ENCODE peak calls at places on chromosomes 4 and X, in seven cellular contexts. W, L, D, X, S, O and V are unnamed samples.

GRCh38 chrX:19799319-19800182 is 87.8 kb downstream of the SH3KBP1 start:
- DNase-seq in D (no peak), W (no peak), L (no peak), O (no peak), X (peak; percentile 54), S (no peak), V (no peak)

GRCh38 chrX:145405012-145405411 is 157.7 kb downstream of the SPANXN1 start:
- DNase-seq in X (no peak), D (no peak), S (peak; percentile 43), O (no peak), L (no peak), W (no peak), V (no peak)

GRCh38 chr4:187128971-187129370 is 405.3 kb upstream of the FAT1 start:
- DNase-seq in W (peak; percentile 20), L (no peak), O (no peak), D (no peak), X (no peak), S (no peak), V (no peak)

GRCh38 chr4:144578681-144579080 is 67.3 kb upstream of the HHIP start:
- DNase-seq in O (no peak), S (no peak), L (no peak), D (no peak), W (no peak), X (no peak), V (no peak)

GRCh38 chr4:170109586-170110289 is 20.0 kb upstream of the AADAT start:
- DNase-seq in O (no peak), S (no peak), L (no peak), W (no peak), X (no peak), D (no peak), V (no peak)

GRCh38 chrX:9302400-9302799 is 162.5 kb upstream of the TBL1X start:
- DNase-seq in X (no peak), D (no peak), W (no peak), S (no peak), O (no peak), L (no peak), V (no peak)

GRCh38 chrX:24862343-24862742 is 153.4 kb downstream of the ARX start:
- DNase-seq in X (no peak), D (no peak), S (no peak), L (no peak), O (no peak), W (no peak), V (no peak)

GRCh38 chr4:76943129-76943620 is 6.4 kb upstream of the SEPTIN11 start:
- DNase-seq in L (no peak), O (no peak), X (no peak), S (no peak), W (no peak), D (no peak), V (no peak)

GRCh38 chrX:103343105-103343504 is 13.1 kb downstream of the TCEAL7 start:
- DNase-seq in S (peak; percentile 72), X (peak; percentile 68), D (no peak), L (no peak), O (no peak), W (peak; percentile 16), V (no peak)

GRCh38 chrX:12789976-12790375 is 1.2 kb upstream of the PRPS2 start:
- DNase-seq in D (no peak), X (no peak), S (no peak), O (no peak), L (no peak), W (no peak), V (no peak)

GRCh38 chrX:12792711-12793110 is 1.5 kb downstream of the PRPS2 start:
- DNase-seq in W (no peak), X (no peak), L (no peak), S (no peak), O (no peak), D (no peak), V (no peak)

GRCh38 chrX:12788645-12789044 is 2.6 kb upstream of the PRPS2 start:
- DNase-seq in S (no peak), D (no peak), L (no peak), X (no peak), W (no peak), O (no peak), V (no peak)

GRCh38 chrX:12790878-12791252 is 347 bp upstream of the PRPS2 start:
- DNase-seq in S (no peak), L (no peak), W (no peak), X (no peak), O (peak; percentile 13), D (no peak), V (no peak)

DNA sequence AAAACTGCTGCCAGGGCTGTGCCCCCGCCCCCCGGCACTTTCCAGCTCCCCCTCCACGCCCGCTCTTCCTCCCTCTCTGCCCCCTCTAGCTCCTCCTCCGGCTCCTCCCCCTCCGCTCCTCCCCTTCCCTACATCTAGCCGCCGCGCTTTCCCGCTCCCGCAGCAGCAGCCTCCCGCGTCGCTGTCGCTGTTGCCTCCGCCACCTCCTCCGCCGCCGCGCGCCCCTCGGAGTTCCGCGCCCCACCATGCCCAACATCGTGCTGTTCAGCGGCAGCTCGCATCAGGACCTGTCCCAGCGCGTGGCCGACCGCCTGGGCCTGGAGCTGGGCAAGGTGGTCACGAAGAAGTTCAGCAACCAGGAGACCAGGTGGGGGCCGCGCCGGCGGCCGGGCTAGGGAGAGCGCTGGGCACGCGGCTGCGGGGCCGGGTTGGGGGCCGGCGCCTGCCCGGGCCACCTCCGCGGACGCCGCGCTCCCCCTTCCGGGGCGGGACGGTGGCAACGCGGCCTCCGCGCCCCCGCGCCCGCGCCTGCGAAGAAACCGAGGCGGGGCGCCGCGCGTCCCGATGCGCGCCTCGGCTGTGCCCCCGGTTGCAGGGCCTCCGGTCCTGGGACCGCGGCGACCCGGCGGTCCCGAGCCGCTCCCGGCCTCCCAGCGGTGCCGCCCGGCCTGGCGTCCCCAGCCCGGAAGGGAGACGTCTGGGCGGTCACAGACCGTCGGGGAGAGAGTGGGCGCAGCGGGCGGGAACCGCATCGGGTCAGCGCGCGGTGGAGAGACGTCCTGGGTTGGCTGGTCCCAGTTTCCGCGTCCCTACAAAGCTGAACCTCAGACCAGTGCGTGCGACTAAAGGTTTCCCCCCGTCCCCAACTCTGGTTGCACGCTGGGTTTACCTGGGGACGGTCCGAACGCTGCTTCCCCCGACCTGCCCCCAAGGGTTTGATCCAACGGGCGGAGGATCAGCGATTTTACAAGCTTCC is at the start of gene PRPS2:
- DNase-seq in W (peak; percentile 57), D (peak; percentile 55), O (peak; percentile 70), L (peak; percentile 76), S (peak; percentile 56), X (peak; percentile 85), V (peak; percentile 37)
- TF ChIP-seq POLR2A in W (peak; percentile 57), D (no peak), O (peak; percentile 64), L (no peak), S (peak; percentile 57), X (no peak), V (peak; percentile 86)

DNA sequence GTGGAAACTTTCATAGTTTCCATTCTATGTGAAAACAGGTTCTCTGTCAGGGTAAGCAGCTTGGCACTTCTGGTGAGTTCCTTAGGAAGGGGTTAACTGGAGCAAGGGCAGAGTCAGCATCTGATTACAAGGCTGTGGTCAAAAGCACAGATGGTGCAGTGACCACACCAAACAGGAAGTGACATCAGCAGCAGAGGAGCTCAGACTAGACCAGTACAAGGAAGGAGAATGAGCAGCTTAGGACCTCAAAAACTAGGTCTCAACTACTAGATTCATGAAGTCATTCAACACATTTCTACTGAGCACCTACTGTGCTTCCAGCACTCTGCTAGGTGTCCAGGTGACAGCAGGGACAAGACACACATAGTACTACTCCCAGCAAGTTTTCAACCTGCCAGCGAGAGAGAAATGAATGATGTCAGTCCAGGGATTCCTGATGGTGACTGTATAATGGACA is 130.2 kb downstream of the AMELX start:
- DNase-seq in S (peak; percentile 22), L (no peak), X (peak; percentile 53), W (no peak), D (no peak), O (no peak), V (peak; percentile 1)
- TF ChIP-seq POLR2A in S (no peak), L (no peak), X (no peak), W (no peak), D (no peak), O (no peak), V (no peak)

GRCh38 chrX:40175416-40176255 is 77.9 kb upstream of the BCOR start:
- DNase-seq in W (peak; percentile 37), L (peak; percentile 56), S (peak; percentile 63), D (no peak), O (no peak), X (peak; percentile 91), V (no peak)

GRCh38 chrX:40174594-40175415 is 77.0 kb upstream of the BCOR start:
- DNase-seq in O (no peak), X (peak; percentile 69), W (no peak), L (peak; percentile 57), S (no peak), D (no peak), V (no peak)

GRCh38 chrX:40176979-40177430 is 79.2 kb upstream of the BCOR start:
- DNase-seq in S (no peak), X (peak; percentile 58), O (no peak), W (no peak), D (no peak), L (peak; percentile 44), V (no peak)

GRCh38 chrX:40177489-40177888 is 79.7 kb upstream of the BCOR start:
- DNase-seq in X (no peak), L (no peak), W (no peak), S (no peak), D (no peak), O (no peak), V (no peak)

DNA sequence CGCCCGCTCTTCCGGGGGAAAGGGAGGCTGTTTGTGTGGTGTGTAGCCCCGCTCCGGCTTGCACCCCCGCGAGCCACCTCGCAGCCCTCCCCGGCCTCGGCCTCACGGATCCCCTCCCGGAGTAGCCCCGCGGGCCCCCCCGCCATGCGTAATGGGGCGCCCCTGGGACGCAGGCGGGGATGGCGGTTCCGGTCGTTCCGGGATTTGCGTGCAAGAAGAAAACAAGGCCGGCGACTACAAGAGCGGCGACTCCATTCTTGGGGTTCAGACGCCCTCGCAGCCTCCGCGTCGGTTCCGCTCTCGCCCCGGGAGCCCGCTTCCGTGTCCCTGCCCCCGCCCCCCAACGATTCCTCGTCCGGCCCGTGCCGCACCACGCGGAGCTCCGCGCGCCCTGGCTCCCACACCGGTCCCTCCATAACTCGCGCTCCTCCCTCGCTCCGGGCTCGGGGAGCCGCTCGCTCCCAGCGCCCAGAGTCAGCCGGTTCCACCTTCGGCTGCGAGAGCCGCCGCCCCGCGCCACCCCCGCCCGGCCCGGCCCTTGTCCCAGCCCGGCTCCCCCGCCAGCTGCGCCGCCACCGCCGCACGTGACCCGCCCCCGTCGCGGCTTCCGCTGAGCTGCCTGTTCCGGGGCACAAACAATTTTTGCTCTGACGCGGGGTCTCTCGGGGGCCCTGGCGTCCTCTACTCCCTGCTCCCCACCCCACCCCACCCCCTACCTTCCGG is 78.7 kb upstream of the BCOR start:
- DNase-seq in S (no peak), L (peak; percentile 56), D (no peak), O (no peak), W (peak; percentile 50), X (peak; percentile 88), V (no peak)
- TF ChIP-seq POLR2A in S (peak; percentile 16), L (no peak), D (no peak), O (peak; percentile 15), W (no peak), X (peak; percentile 49), V (no peak)

DNA sequence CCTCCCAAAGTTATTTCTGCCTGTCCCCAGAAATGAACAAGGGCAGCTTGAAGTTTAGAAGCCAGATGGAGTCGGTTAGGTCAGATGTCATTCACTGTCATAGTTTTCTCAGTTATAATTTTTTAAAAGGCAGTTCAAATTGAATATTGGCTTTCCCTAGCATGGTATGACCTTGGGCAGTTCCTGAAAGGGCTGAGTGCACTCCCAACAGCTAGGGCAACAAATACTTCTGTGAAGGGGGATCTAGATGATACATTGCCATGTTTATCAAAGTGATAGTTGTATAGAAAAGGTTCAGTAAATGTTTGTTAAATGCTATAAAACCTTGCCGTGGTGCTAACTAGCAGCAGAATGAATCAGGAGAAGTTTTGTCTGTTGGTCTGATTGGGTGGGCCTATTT is 938.1 kb upstream of the GRIA3 start:
- DNase-seq in D (no peak), O (no peak), S (no peak), X (no peak), L (no peak), W (no peak), V (no peak)
- TF ChIP-seq POLR2A in D (no peak), O (no peak), S (no peak), X (no peak), L (no peak), W (no peak), V (no peak)